ENCODE peak calls at places on chromosomes 2 and 18, in ten cellular contexts. S is HAP-1; N is neural progenitor cell; Z is right lobe of liver; I is adrenal gland; V is CD4-positive, alpha-beta memory T cell; R is heart right ventricle; T is tibial nerve; F is pancreas; X is tibial artery. Y is an unnamed sample. For H3K4me1, the result is how much of the 10 kb centered on the place peaks cover.

GRCh38 chr18:50917021-50917420 is 38.1 kb downstream of the ME2 start:
- DNase-seq in S (no peak), N (no peak), Z (no peak), I (no peak), V (no peak), R (no peak), T (no peak), F (no peak), X (no peak), Y (no peak)

GRCh38 chr2:31110998-31111397 is 27.2 kb downstream of the GALNT14 start:
- DNase-seq in S (no peak), N (peak), Z (no peak), I (no peak), V (no peak), R (no peak), T (no peak), F (no peak), X (no peak), Y (no peak)

GRCh38 chr18:12336887-12337286 is 28.8 kb downstream of the TUBB6 start:
- DNase-seq in S (no peak), N (no peak), Z (no peak), I (no peak), V (no peak), R (no peak), T (no peak), F (no peak), X (no peak), Y (no peak)

GRCh38 chr2:211766689-211767088 is 771.9 kb downstream of the ERBB4 start:
- DNase-seq in S (no peak), N (no peak), Z (no peak), I (no peak), V (no peak), R (no peak), T (no peak), F (peak), X (no peak), Y (peak)

GRCh38 chr2:2694751-2695150 is 363.7 kb upstream of the MYT1L start:
- DNase-seq in S (no peak), N (peak), Z (no peak), I (no peak), V (no peak), R (no peak), T (no peak), F (no peak), X (no peak), Y (no peak)

GRCh38 chr2:210421916-210422315 is 54.6 kb downstream of the LANCL1 start:
- DNase-seq in S (no peak), N (peak), Z (no peak), I (no peak), V (no peak), R (no peak), T (no peak), F (no peak), X (no peak), Y (no peak)

GRCh38 chr2:3755277-3755676 is 51.9 kb downstream of the DCDC2C start:
- DNase-seq in S (no peak), N (no peak), Z (no peak), I (no peak), V (no peak), R (no peak), T (no peak), F (no peak), X (no peak), Y (no peak)

GRCh38 chr18:35289293-35290069 is 548 bp downstream of the ZSCAN30 start:
- DNase-seq in S (peak), N (peak), Z (peak), I (peak), V (no peak), R (peak), T (no peak), F (no peak), X (no peak), Y (peak)

GRCh38 chr2:157837851-157838441 is 38.2 kb downstream of the ACVR1 start:
- DNase-seq in S (no peak), N (no peak), Z (peak), I (peak), V (no peak), R (peak), T (no peak), F (peak), X (no peak), Y (no peak)

GRCh38 chr2:176583530-176584101 is 314.4 kb downstream of the MTX2 start:
- DNase-seq in S (no peak), N (no peak), Z (no peak), I (no peak), V (no peak), R (no peak), T (no peak), F (no peak), X (no peak), Y (no peak)

GRCh38 chr18:56068030-56068671 is 480.2 kb upstream of the TCF4 start:
- DNase-seq in S (no peak), N (no peak), Z (no peak), I (no peak), V (no peak), R (peak), T (no peak), F (no peak), X (no peak), Y (no peak)

GRCh38 chr2:62467475-62468321 is 38.3 kb downstream of the TMEM17 start:
- DNase-seq in S (no peak), N (no peak), Z (no peak), I (no peak), V (no peak), R (no peak), T (peak), F (no peak), X (no peak), Y (no peak)

GRCh38 chr2:133954636-133955035 is 299.2 kb upstream of the MGAT5 start:
- DNase-seq in S (no peak), N (no peak), Z (no peak), I (no peak), V (no peak), R (no peak), T (no peak), F (no peak), X (no peak), Y (no peak)

GRCh38 chr2:214800180-214800579 is 9.3 kb downstream of the BARD1 start:
- DNase-seq in S (no peak), N (no peak), Z (no peak), I (no peak), V (no peak), R (no peak), T (no peak), F (no peak), X (no peak), Y (no peak)

GRCh38 chr18:35502062-35502461 is 4.3 kb upstream of the INO80C start:
- DNase-seq in S (no peak), N (no peak), Z (no peak), I (no peak), V (no peak), R (no peak), T (no peak), F (no peak), X (no peak), Y (no peak)

GRCh38 chr2:54619660-54620231 is 103.7 kb upstream of the EML6 start:
- DNase-seq in S (no peak), N (no peak), Z (no peak), I (no peak), V (no peak), R (no peak), T (no peak), F (no peak), X (no peak), Y (peak)

GRCh38 chr2:211132586-211132985 is 576.2 kb downstream of the CPS1 start:
- DNase-seq in S (no peak), N (no peak), Z (no peak), I (no peak), V (no peak), R (no peak), T (no peak), F (no peak), X (no peak), Y (no peak)

GRCh38 chr2:86584164-86584913 is 21.1 kb upstream of the CHMP3 start:
- DNase-seq in S (no peak), N (no peak), Z (no peak), I (no peak), V (peak), R (no peak), T (no peak), F (no peak), X (no peak), Y (no peak)

GRCh38 chr2:42796427-42797248 is 4.3 kb upstream of the HAAO start:
- DNase-seq in S (no peak), N (no peak), Z (no peak), I (no peak), V (no peak), R (no peak), T (no peak), F (no peak), X (no peak), Y (no peak)

GRCh38 chr2:161905389-161906046 is 168.5 kb downstream of the DPP4 start:
- DNase-seq in S (no peak), N (no peak), Z (no peak), I (no peak), V (peak), R (no peak), T (no peak), F (no peak), X (no peak), Y (no peak)

GRCh38 chr18:80010551-80010906 is 22.2 kb upstream of the TXNL4A start:
- DNase-seq in S (no peak), N (no peak), Z (no peak), I (peak), V (no peak), R (no peak), T (no peak), F (no peak), X (peak), Y (no peak)

GRCh38 chr2:175847128-175847527 is 154.9 kb downstream of the LNPK start:
- DNase-seq in S (peak), N (no peak), Z (no peak), I (no peak), V (no peak), R (no peak), T (no peak), F (no peak), X (no peak), Y (no peak)

GRCh38 chr18:44133483-44133882 is 547.2 kb upstream of the SETBP1 start:
- DNase-seq in S (no peak), N (no peak), Z (no peak), I (no peak), V (no peak), R (no peak), T (no peak), F (no peak), X (no peak), Y (no peak)

GRCh38 chr2:107337209-107337898 is 451.4 kb upstream of the ST6GAL2 start:
- DNase-seq in S (no peak), N (no peak), Z (no peak), I (no peak), V (no peak), R (peak), T (peak), F (no peak), X (no peak), Y (no peak)

GRCh38 chr2:12827721-12828120 is 111.0 kb downstream of the TRIB2 start:
- DNase-seq in S (no peak), N (no peak), Z (no peak), I (no peak), V (no peak), R (no peak), T (no peak), F (no peak), X (no peak), Y (no peak)

GRCh38 chr2:94759211-94759610 is 112.0 kb upstream of the TEKT4 start:
- DNase-seq in S (peak), N (no peak), Z (no peak), I (no peak), V (no peak), R (no peak), T (no peak), F (no peak), X (no peak), Y (no peak)

GRCh38 chr2:85536479-85536878 is 2.5 kb upstream of the MAT2A start:
- DNase-seq in S (no peak), N (no peak), Z (no peak), I (no peak), V (no peak), R (no peak), T (no peak), F (no peak), X (no peak), Y (no peak)

DNA sequence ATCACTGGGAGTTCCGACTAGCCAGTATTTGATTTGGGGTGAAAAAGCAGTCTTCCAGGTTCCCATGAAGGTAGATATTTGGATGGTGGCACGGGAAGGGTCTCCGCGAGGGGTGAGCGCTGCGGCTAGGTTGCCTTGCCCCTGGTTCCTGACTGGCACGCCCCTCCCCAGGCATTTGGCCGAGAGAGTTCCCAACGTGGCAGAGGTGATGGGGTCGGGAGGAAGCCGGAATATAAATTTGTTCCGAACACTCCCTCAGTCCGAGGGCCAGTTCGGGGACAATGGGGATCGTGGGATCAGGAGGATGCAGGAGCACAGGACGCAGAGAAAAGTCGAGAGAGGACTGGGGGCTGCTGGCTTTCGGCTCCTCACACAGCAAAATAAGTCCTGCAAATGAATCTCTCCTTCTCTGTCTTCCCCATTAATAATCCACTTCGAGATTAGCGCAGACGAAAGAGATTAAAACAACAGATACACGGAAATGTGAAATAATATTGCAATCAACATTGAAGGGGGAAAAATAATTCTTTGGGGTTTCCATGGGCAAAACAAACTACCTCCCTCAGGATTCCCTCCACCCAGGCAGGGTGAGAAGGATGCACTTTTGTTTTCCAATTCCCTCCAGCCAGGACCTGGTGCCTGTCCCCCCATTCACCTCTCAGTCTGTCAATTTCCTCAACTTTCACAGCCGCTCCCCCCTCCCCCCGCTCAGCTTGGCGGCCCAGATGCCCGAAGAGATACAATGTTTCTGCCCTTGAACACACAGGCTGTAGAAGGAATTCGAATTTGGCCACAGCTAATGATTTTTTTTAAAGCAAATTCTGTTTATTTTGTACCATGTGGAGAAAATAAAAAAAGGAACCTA is 3.1 kb upstream of the ZEB2 start:
- DNase-seq in S (peak), N (peak), Z (no peak), I (peak), V (no peak), R (no peak), T (no peak), F (no peak), X (peak), Y (no peak)
- H3K4me1 ChIP-seq in S (under half), N (under half), Z (under half), I (under half), V (under half), R (under half), T (under half), F (under half), X (under half), Y (under half)

GRCh38 chr2:20144196-20144595 is 80.7 kb downstream of the SDC1 start:
- DNase-seq in S (no peak), N (no peak), Z (no peak), I (no peak), V (no peak), R (no peak), T (no peak), F (no peak), X (no peak), Y (no peak)
- H3K4me1 ChIP-seq in S (under half), N (under half), Z (under half), I (under half), V (under half), R (under half), T (under half), F (under half), X (under half), Y (under half)

GRCh38 chr2:205768341-205768740 is 86.0 kb downstream of the NRP2 start:
- DNase-seq in S (no peak), N (no peak), Z (no peak), I (no peak), V (no peak), R (no peak), T (no peak), F (no peak), X (no peak), Y (no peak)
- H3K4me1 ChIP-seq in S (under half), N (under half), Z (under half), I (under half), V (under half), R (under half), T (under half), F (under half), X (under half), Y (half or more)

GRCh38 chr2:20562540-20563225 is 88.2 kb downstream of the HS1BP3 start:
- DNase-seq in S (peak), N (peak), Z (no peak), I (no peak), V (no peak), R (no peak), T (no peak), F (no peak), X (no peak), Y (no peak)

GRCh38 chr2:20559277-20559676 is 91.6 kb downstream of the HS1BP3 start:
- DNase-seq in S (no peak), N (no peak), Z (no peak), I (no peak), V (no peak), R (no peak), T (no peak), F (no peak), X (no peak), Y (no peak)

GRCh38 chr2:20560011-20560410 is 90.9 kb downstream of the HS1BP3 start:
- DNase-seq in S (no peak), N (no peak), Z (no peak), I (no peak), V (no peak), R (no peak), T (no peak), F (no peak), X (peak), Y (no peak)

GRCh38 chr2:20561703-20562454 is 89.0 kb downstream of the HS1BP3 start:
- DNase-seq in S (no peak), N (no peak), Z (no peak), I (no peak), V (no peak), R (no peak), T (no peak), F (no peak), X (no peak), Y (no peak)

DNA sequence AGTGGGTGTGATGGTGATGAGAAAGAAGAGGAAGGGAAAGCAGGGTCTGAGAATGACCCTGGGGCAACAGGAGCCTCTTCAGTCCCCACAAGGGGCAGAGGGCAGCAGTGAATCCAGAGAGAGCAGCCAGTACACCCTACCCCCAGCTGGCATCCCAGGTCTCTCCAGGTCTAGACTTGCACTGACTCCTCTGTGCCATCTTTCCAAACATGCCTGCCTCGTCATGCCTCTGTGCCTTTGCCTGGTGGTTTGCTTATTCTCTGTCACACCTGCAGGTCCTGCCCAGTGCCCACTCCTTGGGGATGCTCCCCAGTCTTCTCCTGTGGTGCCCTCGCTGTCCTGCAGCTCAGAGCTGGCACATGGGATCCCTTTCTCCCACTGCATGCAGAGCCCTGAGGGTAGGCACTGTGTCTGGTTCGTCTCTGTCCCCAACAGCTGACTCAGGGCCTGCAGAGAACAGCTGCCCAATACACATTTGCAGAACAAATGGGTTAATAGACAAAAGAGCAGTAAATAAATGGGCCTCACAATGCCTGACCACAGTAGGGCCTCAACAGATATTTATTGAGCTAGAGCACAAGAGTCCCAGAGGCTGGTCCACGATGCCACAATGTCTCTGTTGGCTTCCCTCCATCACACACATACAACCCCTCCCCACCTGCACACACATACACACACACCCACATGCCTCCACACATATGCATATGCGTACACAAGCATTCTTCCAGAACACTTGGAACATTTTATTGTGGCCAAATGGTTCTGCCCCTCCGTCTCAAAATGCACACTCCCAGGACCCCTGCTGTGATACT is 89.8 kb downstream of the HS1BP3 start:
- DNase-seq in S (no peak), N (no peak), Z (no peak), I (no peak), V (no peak), R (no peak), T (no peak), F (no peak), X (no peak), Y (no peak)
- H3K4me1 ChIP-seq in S (under half), N (under half), Z (under half), I (under half), V (under half), R (under half), T (under half), F (under half), X (under half), Y (under half)

DNA sequence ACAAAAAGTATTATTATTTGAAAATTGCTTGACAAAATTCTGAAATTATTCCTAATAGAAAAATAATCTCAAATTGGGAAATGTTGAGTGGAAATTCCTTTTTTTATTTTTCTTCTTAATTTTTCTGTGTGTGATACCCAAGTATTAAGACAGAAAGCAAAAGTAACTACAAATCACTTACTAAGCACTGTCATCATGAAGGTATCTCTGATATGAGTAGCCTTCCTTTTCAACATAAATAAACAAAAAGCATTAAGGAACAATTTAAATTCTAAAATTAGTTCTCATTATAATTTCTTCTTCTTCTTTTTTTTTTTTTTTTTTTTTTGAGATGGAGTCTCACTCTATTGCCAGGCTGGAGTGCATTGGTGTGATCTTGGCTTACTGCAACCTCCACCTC is 174.2 kb upstream of the RBMS1 start:
- DNase-seq in S (no peak), N (no peak), Z (no peak), I (no peak), V (no peak), R (no peak), T (no peak), F (no peak), X (no peak), Y (no peak)
- H3K4me1 ChIP-seq in S (under half), N (under half), Z (under half), I (under half), V (under half), R (under half), T (under half), F (under half), X (under half), Y (under half)

GRCh38 chr2:64861338-64862000 is 127.7 kb upstream of the SLC1A4 start:
- DNase-seq in S (no peak), N (no peak), Z (no peak), I (no peak), V (no peak), R (no peak), T (no peak), F (no peak), X (peak), Y (peak)
- H3K4me1 ChIP-seq in S (under half), N (under half), Z (under half), I (under half), V (under half), R (under half), T (under half), F (under half), X (under half), Y (half or more)

GRCh38 chr2:46355756-46356155 is 58.5 kb downstream of the EPAS1 start:
- DNase-seq in S (no peak), N (no peak), Z (no peak), I (no peak), V (no peak), R (no peak), T (no peak), F (no peak), X (no peak), Y (no peak)
- H3K4me1 ChIP-seq in S (under half), N (under half), Z (under half), I (under half), V (under half), R (under half), T (under half), F (under half), X (under half), Y (under half)

GRCh38 chr2:230734247-230735175 is 21.9 kb downstream of the CAB39 start:
- DNase-seq in S (no peak), N (no peak), Z (no peak), I (no peak), V (no peak), R (no peak), T (no peak), F (no peak), X (no peak), Y (no peak)
- H3K4me1 ChIP-seq in S (under half), N (under half), Z (under half), I (under half), V (half or more), R (under half), T (under half), F (under half), X (half or more), Y (half or more)

Y was measured in stomach.